ENCODE peak calls at places on chromosomes 2 and 18, in nine cellular contexts. One of them, this sample, is unnamed.

GRCh38 chr2:10412380-10412779 is 35.7 kb downstream of the ODC1 start:
- DNase-seq in tibial nerve: no peak
- DNase-seq in HCT116: no peak
- DNase-seq in H54: no peak
- DNase-seq in A549: no peak
- DNase-seq in ovary: peak
- DNase-seq in uterus: no peak
- DNase-seq in adrenal gland: no peak
- DNase-seq in prostate gland: no peak
- DNase-seq in this sample: peak

GRCh38 chr2:241563981-241564595 is 5.5 kb downstream of the BOK start:
- DNase-seq in tibial nerve: no peak
- DNase-seq in HCT116: no peak
- DNase-seq in H54: no peak
- DNase-seq in A549: no peak
- DNase-seq in ovary: no peak
- DNase-seq in uterus: no peak
- DNase-seq in adrenal gland: no peak
- DNase-seq in prostate gland: no peak
- DNase-seq in this sample: no peak

GRCh38 chr2:171432969-171433762 is 624 bp downstream of the METTL8 start:
- DNase-seq in tibial nerve: no peak
- DNase-seq in HCT116: peak
- DNase-seq in H54: no peak
- DNase-seq in A549: peak
- DNase-seq in ovary: no peak
- DNase-seq in uterus: no peak
- DNase-seq in adrenal gland: peak
- DNase-seq in prostate gland: peak
- DNase-seq in this sample: peak

GRCh38 chr2:27042159-27042661 is 9.3 kb upstream of the AGBL5 start:
- DNase-seq in tibial nerve: no peak
- DNase-seq in HCT116: no peak
- DNase-seq in H54: no peak
- DNase-seq in A549: no peak
- DNase-seq in ovary: no peak
- DNase-seq in uterus: no peak
- DNase-seq in adrenal gland: no peak
- DNase-seq in prostate gland: no peak
- DNase-seq in this sample: no peak

GRCh38 chr2:105329561-105330495 is at the start of gene TGFBRAP1:
- DNase-seq in tibial nerve: no peak
- DNase-seq in HCT116: no peak
- DNase-seq in H54: peak
- DNase-seq in A549: peak
- DNase-seq in ovary: peak
- DNase-seq in uterus: peak
- DNase-seq in adrenal gland: peak
- DNase-seq in prostate gland: peak
- DNase-seq in this sample: peak

GRCh38 chr2:206555721-206556120 is 86.6 kb upstream of the FAM237A start:
- DNase-seq in tibial nerve: no peak
- DNase-seq in HCT116: no peak
- DNase-seq in H54: no peak
- DNase-seq in A549: no peak
- DNase-seq in ovary: no peak
- DNase-seq in uterus: no peak
- DNase-seq in adrenal gland: no peak
- DNase-seq in prostate gland: no peak
- DNase-seq in this sample: no peak

GRCh38 chr2:72754628-72755320 is 71.1 kb downstream of the EXOC6B start:
- DNase-seq in tibial nerve: no peak
- DNase-seq in HCT116: no peak
- DNase-seq in H54: no peak
- DNase-seq in A549: no peak
- DNase-seq in ovary: no peak
- DNase-seq in uterus: no peak
- DNase-seq in adrenal gland: no peak
- DNase-seq in prostate gland: no peak
- DNase-seq in this sample: no peak

GRCh38 chr2:169716229-169716886 is 17.3 kb upstream of the KLHL23 start:
- DNase-seq in tibial nerve: no peak
- DNase-seq in HCT116: no peak
- DNase-seq in H54: no peak
- DNase-seq in A549: no peak
- DNase-seq in ovary: no peak
- DNase-seq in uterus: peak
- DNase-seq in adrenal gland: no peak
- DNase-seq in prostate gland: peak
- DNase-seq in this sample: peak

GRCh38 chr2:41031282-41031681 is 579.4 kb upstream of the SLC8A1 start:
- DNase-seq in tibial nerve: no peak
- DNase-seq in HCT116: no peak
- DNase-seq in H54: no peak
- DNase-seq in A549: no peak
- DNase-seq in ovary: no peak
- DNase-seq in uterus: no peak
- DNase-seq in adrenal gland: no peak
- DNase-seq in prostate gland: no peak
- DNase-seq in this sample: no peak

GRCh38 chr2:55415300-55415699 is 4.4 kb downstream of the CCDC88A start:
- DNase-seq in tibial nerve: no peak
- DNase-seq in HCT116: no peak
- DNase-seq in H54: no peak
- DNase-seq in A549: no peak
- DNase-seq in ovary: no peak
- DNase-seq in uterus: no peak
- DNase-seq in adrenal gland: no peak
- DNase-seq in prostate gland: no peak
- DNase-seq in this sample: peak

GRCh38 chr2:44528595-44528994 is 166.8 kb downstream of the CAMKMT start:
- DNase-seq in tibial nerve: no peak
- DNase-seq in HCT116: no peak
- DNase-seq in H54: no peak
- DNase-seq in A549: no peak
- DNase-seq in ovary: no peak
- DNase-seq in uterus: no peak
- DNase-seq in adrenal gland: no peak
- DNase-seq in prostate gland: no peak
- DNase-seq in this sample: no peak

GRCh38 chr18:76880026-76880425 is 57.7 kb downstream of the ZNF236 start:
- DNase-seq in tibial nerve: no peak
- DNase-seq in HCT116: no peak
- DNase-seq in H54: no peak
- DNase-seq in A549: no peak
- DNase-seq in ovary: no peak
- DNase-seq in uterus: no peak
- DNase-seq in adrenal gland: no peak
- DNase-seq in prostate gland: no peak
- DNase-seq in this sample: no peak

GRCh38 chr2:179657068-179657467 is 204.3 kb downstream of the ZNF385B start:
- DNase-seq in tibial nerve: no peak
- DNase-seq in HCT116: no peak
- DNase-seq in H54: no peak
- DNase-seq in A549: no peak
- DNase-seq in ovary: no peak
- DNase-seq in uterus: no peak
- DNase-seq in adrenal gland: no peak
- DNase-seq in prostate gland: no peak
- DNase-seq in this sample: no peak

GRCh38 chr2:234165421-234165820 is 114.9 kb downstream of the SPP2 start:
- DNase-seq in tibial nerve: no peak
- DNase-seq in HCT116: no peak
- DNase-seq in H54: no peak
- DNase-seq in A549: no peak
- DNase-seq in ovary: no peak
- DNase-seq in uterus: no peak
- DNase-seq in adrenal gland: no peak
- DNase-seq in prostate gland: no peak
- DNase-seq in this sample: no peak

GRCh38 chr2:233413529-233414272 is 59.4 kb downstream of the DGKD start:
- DNase-seq in tibial nerve: no peak
- DNase-seq in HCT116: peak
- DNase-seq in H54: peak
- DNase-seq in A549: peak
- DNase-seq in ovary: no peak
- DNase-seq in uterus: no peak
- DNase-seq in adrenal gland: peak
- DNase-seq in prostate gland: no peak
- DNase-seq in this sample: peak

GRCh38 chr2:177334940-177335543 is 57.5 kb upstream of the AGPS start:
- DNase-seq in tibial nerve: no peak
- DNase-seq in HCT116: peak
- DNase-seq in H54: peak
- DNase-seq in A549: peak
- DNase-seq in ovary: peak
- DNase-seq in uterus: peak
- DNase-seq in adrenal gland: peak
- DNase-seq in prostate gland: peak
- DNase-seq in this sample: peak

GRCh38 chr18:76521367-76521766 is 26.3 kb upstream of the ZNF516 start:
- DNase-seq in tibial nerve: no peak
- DNase-seq in HCT116: no peak
- DNase-seq in H54: no peak
- DNase-seq in A549: no peak
- DNase-seq in ovary: no peak
- DNase-seq in uterus: no peak
- DNase-seq in adrenal gland: no peak
- DNase-seq in prostate gland: no peak
- DNase-seq in this sample: no peak

GRCh38 chr2:100242416-100242815 is 79.9 kb downstream of the LONRF2 start:
- DNase-seq in tibial nerve: no peak
- DNase-seq in HCT116: no peak
- DNase-seq in H54: no peak
- DNase-seq in A549: no peak
- DNase-seq in ovary: no peak
- DNase-seq in uterus: no peak
- DNase-seq in adrenal gland: no peak
- DNase-seq in prostate gland: no peak
- DNase-seq in this sample: no peak

GRCh38 chr2:159818940-159819339 is 20.9 kb upstream of the CD302 start:
- DNase-seq in tibial nerve: no peak
- DNase-seq in HCT116: no peak
- DNase-seq in H54: no peak
- DNase-seq in A549: no peak
- DNase-seq in ovary: no peak
- DNase-seq in uterus: no peak
- DNase-seq in adrenal gland: no peak
- DNase-seq in prostate gland: no peak
- DNase-seq in this sample: no peak

GRCh38 chr2:241929551-241930490 is 60.3 kb downstream of the RTP5 start:
- DNase-seq in tibial nerve: no peak
- DNase-seq in HCT116: no peak
- DNase-seq in H54: no peak
- DNase-seq in A549: no peak
- DNase-seq in ovary: no peak
- DNase-seq in uterus: peak
- DNase-seq in adrenal gland: no peak
- DNase-seq in prostate gland: no peak
- DNase-seq in this sample: no peak

GRCh38 chr2:84970956-84971798 is at the start of gene KCMF1:
- DNase-seq in tibial nerve: peak
- DNase-seq in HCT116: no peak
- DNase-seq in H54: peak
- DNase-seq in A549: no peak
- DNase-seq in ovary: peak
- DNase-seq in uterus: peak
- DNase-seq in adrenal gland: peak
- DNase-seq in prostate gland: peak
- DNase-seq in this sample: peak
- TF ChIP-seq POLR2A in tibial nerve: peak
- TF ChIP-seq POLR2A in HCT116: no peak
- TF ChIP-seq POLR2A in H54: peak
- TF ChIP-seq POLR2A in A549: peak
- TF ChIP-seq POLR2A in ovary: no peak
- TF ChIP-seq POLR2A in uterus: peak
- TF ChIP-seq POLR2A in adrenal gland: no peak
- TF ChIP-seq POLR2A in prostate gland: no peak
- TF ChIP-seq POLR2A in this sample: peak

DNA sequence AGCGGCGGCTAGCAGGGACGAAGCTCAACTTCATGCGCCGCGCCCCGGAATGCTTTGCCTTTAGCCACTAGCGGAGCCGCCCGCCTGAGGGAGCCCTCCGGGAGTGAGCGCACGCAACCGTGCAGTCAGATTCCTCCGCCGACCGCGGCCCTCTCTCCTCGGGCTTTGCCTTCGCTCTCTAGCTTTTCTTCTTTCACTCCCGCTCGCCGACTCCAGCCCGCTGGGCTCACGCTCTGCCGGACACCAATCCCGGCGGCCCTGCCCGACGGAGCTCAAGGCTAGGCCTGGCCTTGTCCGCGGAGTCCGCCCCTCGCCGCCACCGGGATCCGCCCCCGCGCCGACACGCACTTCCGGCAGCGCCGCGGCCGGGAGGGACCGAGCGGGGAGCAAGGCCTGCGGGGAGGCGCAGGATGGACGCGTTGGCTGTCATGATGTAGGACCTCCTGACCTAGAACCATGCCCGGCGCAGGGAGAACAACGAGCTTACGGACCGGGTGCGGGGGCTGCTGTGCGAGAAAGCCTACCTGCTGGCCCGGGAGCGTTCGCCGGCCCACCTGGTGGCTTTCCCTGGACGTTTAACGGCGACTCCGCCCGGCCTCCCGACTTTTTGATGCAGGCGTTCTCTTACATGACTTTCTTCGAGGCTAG is 40.8 kb upstream of the AKAIN1 start:
- DNase-seq in tibial nerve: peak
- DNase-seq in HCT116: no peak
- DNase-seq in H54: no peak
- DNase-seq in A549: peak
- DNase-seq in ovary: peak
- DNase-seq in uterus: peak
- DNase-seq in adrenal gland: peak
- DNase-seq in prostate gland: peak
- DNase-seq in this sample: peak
- TF ChIP-seq POLR2A in tibial nerve: peak
- TF ChIP-seq POLR2A in HCT116: no peak
- TF ChIP-seq POLR2A in H54: peak
- TF ChIP-seq POLR2A in A549: peak
- TF ChIP-seq POLR2A in ovary: peak
- TF ChIP-seq POLR2A in uterus: peak
- TF ChIP-seq POLR2A in adrenal gland: peak
- TF ChIP-seq POLR2A in prostate gland: no peak
- TF ChIP-seq POLR2A in this sample: peak

GRCh38 chr2:9235388-9236344 is 29.1 kb downstream of the ASAP2 start:
- DNase-seq in tibial nerve: no peak
- DNase-seq in HCT116: no peak
- DNase-seq in H54: no peak
- DNase-seq in A549: no peak
- DNase-seq in ovary: no peak
- DNase-seq in uterus: peak
- DNase-seq in adrenal gland: peak
- DNase-seq in prostate gland: no peak
- DNase-seq in this sample: no peak
- TF ChIP-seq POLR2A in tibial nerve: no peak
- TF ChIP-seq POLR2A in HCT116: no peak
- TF ChIP-seq POLR2A in H54: peak
- TF ChIP-seq POLR2A in A549: no peak
- TF ChIP-seq POLR2A in ovary: no peak
- TF ChIP-seq POLR2A in uterus: no peak
- TF ChIP-seq POLR2A in adrenal gland: no peak
- TF ChIP-seq POLR2A in prostate gland: no peak
- TF ChIP-seq POLR2A in this sample: no peak

GRCh38 chr2:181683518-181684453 is 3.5 kb upstream of the NEUROD1 start:
- DNase-seq in tibial nerve: no peak
- DNase-seq in HCT116: peak
- DNase-seq in H54: peak
- DNase-seq in A549: peak
- DNase-seq in ovary: no peak
- DNase-seq in uterus: no peak
- DNase-seq in adrenal gland: no peak
- DNase-seq in prostate gland: no peak
- DNase-seq in this sample: no peak
- TF ChIP-seq POLR2A in tibial nerve: no peak
- TF ChIP-seq POLR2A in HCT116: no peak
- TF ChIP-seq POLR2A in H54: no peak
- TF ChIP-seq POLR2A in A549: no peak
- TF ChIP-seq POLR2A in ovary: no peak
- TF ChIP-seq POLR2A in uterus: no peak
- TF ChIP-seq POLR2A in adrenal gland: no peak
- TF ChIP-seq POLR2A in prostate gland: no peak
- TF ChIP-seq POLR2A in this sample: no peak